ENCODE peak calls at places on chromosomes 6 and 20, in nine cellular contexts. X, N, O, B, J, L, D, M and F are unnamed samples.

GRCh38 chr20:22430746-22431168 is 153.6 kb downstream of the FOXA2 start:
- DNase-seq in X (no peak), N (no peak), O (no peak), B (no peak), J (no peak), L (no peak), D (peak), M (no peak), F (no peak)

GRCh38 chr6:158958504-158959386 is 41.3 kb downstream of the RSPH3 start:
- DNase-seq in X (no peak), N (no peak), O (no peak), B (peak), J (no peak), L (no peak), D (no peak), M (no peak), F (peak)

GRCh38 chr20:35306931-35307517 is 14.8 kb upstream of the FAM83C start:
- DNase-seq in X (no peak), N (peak), O (peak), B (peak), J (peak), L (peak), D (peak), M (no peak), F (no peak)

GRCh38 chr20:38997622-38998021 is 35.5 kb downstream of the DHX35 start:
- DNase-seq in X (no peak), N (no peak), O (no peak), B (no peak), J (no peak), L (no peak), D (no peak), M (no peak), F (no peak)

GRCh38 chr6:3958255-3958654 is 109.1 kb downstream of the FAM50B start:
- DNase-seq in X (no peak), N (no peak), O (no peak), B (no peak), J (no peak), L (no peak), D (no peak), M (no peak), F (no peak)

GRCh38 chr6:43718387-43719105 is 31.0 kb upstream of the MRPS18A start:
- DNase-seq in X (no peak), N (no peak), O (no peak), B (no peak), J (no peak), L (no peak), D (no peak), M (no peak), F (no peak)

GRCh38 chr6:55276745-55277627 is 50.3 kb upstream of the GFRAL start:
- DNase-seq in X (peak), N (peak), O (peak), B (no peak), J (peak), L (peak), D (peak), M (no peak), F (no peak)

GRCh38 chr20:15699431-15700146 is 873.7 kb downstream of the KIF16B start:
- DNase-seq in X (no peak), N (no peak), O (no peak), B (no peak), J (no peak), L (no peak), D (no peak), M (no peak), F (no peak)

GRCh38 chr6:121492536-121492935 is 57.1 kb downstream of the GJA1 start:
- DNase-seq in X (no peak), N (no peak), O (no peak), B (no peak), J (no peak), L (no peak), D (no peak), M (no peak), F (no peak)

GRCh38 chr6:34235605-34236422 is 859 bp upstream of the HMGA1 start:
- DNase-seq in X (no peak), N (peak), O (peak), B (peak), J (peak), L (peak), D (peak), M (no peak), F (peak)

GRCh38 chr6:21664263-21665081 is 70.9 kb downstream of the SOX4 start:
- DNase-seq in X (no peak), N (no peak), O (peak), B (peak), J (no peak), L (peak), D (peak), M (no peak), F (no peak)

GRCh38 chr6:163438940-163439335 is 24.4 kb downstream of the QKI start:
- DNase-seq in X (no peak), N (no peak), O (no peak), B (peak), J (no peak), L (peak), D (no peak), M (no peak), F (no peak)

GRCh38 chr6:163435013-163435412 is 20.5 kb downstream of the QKI start:
- DNase-seq in X (no peak), N (no peak), O (no peak), B (no peak), J (no peak), L (no peak), D (no peak), M (no peak), F (no peak)

GRCh38 chr6:163437466-163437865 is 22.9 kb downstream of the QKI start:
- DNase-seq in X (no peak), N (no peak), O (no peak), B (no peak), J (no peak), L (no peak), D (no peak), M (no peak), F (no peak)

GRCh38 chr6:163438298-163438939 is 23.9 kb downstream of the QKI start:
- DNase-seq in X (no peak), N (peak), O (no peak), B (no peak), J (peak), L (no peak), D (no peak), M (no peak), F (no peak)

DNA sequence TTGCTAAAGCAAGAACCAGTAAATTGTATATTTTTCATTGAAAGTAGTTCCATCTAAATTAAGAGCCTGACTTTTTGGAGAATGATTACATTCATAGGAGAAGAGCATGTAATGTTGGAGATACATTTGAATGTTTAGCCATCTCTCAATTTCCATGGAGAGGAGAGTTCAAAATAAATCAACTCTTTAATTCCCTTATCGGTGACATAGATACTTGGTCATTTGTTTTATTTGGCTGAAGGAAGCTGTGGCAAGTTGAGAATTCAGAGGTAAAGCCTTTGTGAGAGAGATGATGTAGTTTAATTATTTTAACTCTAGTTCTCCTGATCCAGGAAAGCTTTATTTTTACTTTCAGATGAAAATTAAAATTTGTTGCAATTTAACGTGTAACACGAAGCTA is 22.3 kb downstream of the QKI start:
- DNase-seq in X (no peak), N (no peak), O (no peak), B (no peak), J (no peak), L (no peak), D (no peak), M (no peak), F (no peak)
- H3K4me3 ChIP-seq in X (no peak), N (no peak), O (no peak), B (no peak), J (no peak), L (peak), D (no peak), M (no peak), F (no peak)

DNA sequence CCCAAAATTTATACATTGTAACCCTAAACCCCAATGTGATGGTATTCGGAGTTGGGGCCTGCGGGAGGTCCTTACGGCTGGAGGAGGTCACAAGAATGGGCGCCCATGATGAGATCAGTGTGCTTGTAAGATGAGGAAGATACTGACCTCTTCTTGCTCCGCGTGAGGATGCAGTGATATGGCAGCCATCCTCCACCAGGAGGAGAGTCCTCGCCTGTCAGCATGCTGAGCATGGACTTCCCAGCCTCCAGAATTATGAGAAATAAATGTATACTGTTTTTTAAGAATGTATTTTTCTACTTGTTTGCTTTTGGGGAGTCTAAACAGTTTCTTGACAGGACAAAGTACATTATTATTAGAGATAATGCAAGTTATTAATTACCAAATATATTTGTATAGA is 8.7 kb upstream of the SYNDIG1 start:
- DNase-seq in X (no peak), N (no peak), O (no peak), B (no peak), J (no peak), L (no peak), D (no peak), M (no peak), F (no peak)
- TF ChIP-seq CTCF in X (no peak), N (peak), O (no peak), B (no peak), J (peak), L (no peak), D (peak), M (no peak), F (no peak)

DNA sequence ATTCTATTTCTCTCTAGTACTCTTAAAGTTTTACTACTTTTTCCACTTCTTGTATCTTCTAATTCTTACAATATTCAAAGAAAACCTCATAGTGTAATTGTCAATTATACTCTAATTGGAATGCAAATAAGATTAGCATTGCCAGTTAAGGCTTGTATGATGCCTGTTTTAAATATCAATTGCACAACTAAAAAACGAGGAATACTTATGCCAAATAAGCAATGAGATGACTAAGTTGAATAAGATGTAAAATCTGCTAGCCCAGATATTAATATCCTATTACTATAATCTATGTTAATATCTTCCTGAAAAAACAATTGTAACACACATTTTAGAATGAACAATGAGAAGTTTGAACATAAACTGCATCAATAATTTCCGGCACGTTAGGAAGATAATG is 13.3 kb upstream of the AKAP7 start:
- DNase-seq in X (no peak), N (peak), O (no peak), B (no peak), J (no peak), L (no peak), D (no peak), M (no peak), F (no peak)
- H3K4me3 ChIP-seq in X (no peak), N (no peak), O (no peak), B (no peak), J (no peak), L (no peak), D (no peak), M (no peak), F (no peak)

GRCh38 chr6:30101939-30102700 is 10.8 kb downstream of the TRIM31 start:
- DNase-seq in X (peak), N (peak), O (peak), B (peak), J (peak), L (peak), D (peak), M (peak), F (peak)
- TF ChIP-seq CTCF in X (no peak), N (peak), O (no peak), B (no peak), J (no peak), L (peak), D (no peak), M (peak), F (no peak)

DNA sequence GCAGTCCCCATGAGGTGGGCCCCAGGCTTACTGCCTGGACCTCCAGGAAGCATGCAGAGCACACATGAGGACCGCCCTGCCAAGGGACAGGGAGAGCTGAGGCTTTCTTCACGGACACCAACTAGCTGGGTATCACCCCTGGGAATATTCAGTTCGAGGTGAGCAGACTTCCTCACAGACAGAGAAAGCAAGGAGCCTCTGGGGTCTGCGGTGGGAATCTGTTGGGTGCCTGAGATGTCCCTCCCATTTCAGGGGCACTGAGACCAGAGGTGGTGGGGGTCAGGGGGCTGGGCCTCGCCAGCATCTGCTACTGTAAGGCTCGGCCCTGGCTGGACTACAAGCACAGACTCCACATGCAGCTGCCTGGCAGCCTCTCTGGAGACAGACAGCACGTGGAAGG is 74.3 kb upstream of the SYNDIG1 start:
- DNase-seq in X (no peak), N (no peak), O (no peak), B (no peak), J (no peak), L (no peak), D (no peak), M (no peak), F (no peak)
- H3K4me3 ChIP-seq in X (no peak), N (no peak), O (no peak), B (no peak), J (no peak), L (no peak), D (no peak), M (no peak), F (no peak)

GRCh38 chr6:118161364-118161763 is 254.3 kb downstream of the SLC35F1 start:
- DNase-seq in X (no peak), N (no peak), O (no peak), B (no peak), J (no peak), L (no peak), D (no peak), M (no peak), F (no peak)

GRCh38 chr6:118168421-118168820 is 261.4 kb downstream of the SLC35F1 start:
- DNase-seq in X (no peak), N (no peak), O (no peak), B (no peak), J (peak), L (no peak), D (no peak), M (no peak), F (no peak)

GRCh38 chr6:118163609-118164008 is 256.5 kb downstream of the SLC35F1 start:
- DNase-seq in X (no peak), N (no peak), O (no peak), B (no peak), J (no peak), L (no peak), D (no peak), M (no peak), F (no peak)

GRCh38 chr6:118165500-118165899 is 258.4 kb downstream of the SLC35F1 start:
- DNase-seq in X (no peak), N (no peak), O (no peak), B (no peak), J (no peak), L (no peak), D (no peak), M (no peak), F (no peak)
- TF ChIP-seq CTCF in X (no peak), N (no peak), O (no peak), B (no peak), J (no peak), L (no peak), D (no peak), M (no peak), F (no peak)

GRCh38 chr20:20933559-20933958 is 172.6 kb downstream of the LINC00237 start:
- DNase-seq in X (no peak), N (no peak), O (no peak), B (no peak), J (no peak), L (no peak), D (no peak), M (no peak), F (no peak)
- H3K4me3 ChIP-seq in X (no peak), N (no peak), O (no peak), B (no peak), J (no peak), L (no peak), D (no peak), M (no peak), F (no peak)